ENCODE peak calls at places on chromosomes 12 and 14, in nine cellular contexts. One of them, this sample, is unnamed.

GRCh38 chr14:65352964-65353530 is 59.5 kb upstream of the FUT8 start:
- DNase-seq in naive thymus-derived CD8-positive, alpha-beta T cell: no peak
- DNase-seq in MM.1S: peak; percentile 52
- DNase-seq in left ventricle myocardium superior: no peak
- DNase-seq in spleen: no peak
- DNase-seq in NCI-H1694: no peak
- DNase-seq in GM12878: no peak
- DNase-seq in naive thymus-derived CD4-positive, alpha-beta T cell: no peak
- DNase-seq in AG20443: no peak
- DNase-seq in this sample: no peak

GRCh38 chr14:105914738-105915385 is 388.5 kb downstream of the TMEM121 start:
- DNase-seq in naive thymus-derived CD8-positive, alpha-beta T cell: no peak
- DNase-seq in MM.1S: no peak
- DNase-seq in left ventricle myocardium superior: peak; percentile 18
- DNase-seq in spleen: peak; percentile 65
- DNase-seq in NCI-H1694: peak; percentile 93
- DNase-seq in GM12878: no peak
- DNase-seq in naive thymus-derived CD4-positive, alpha-beta T cell: no peak
- DNase-seq in AG20443: no peak
- DNase-seq in this sample: no peak

GRCh38 chr12:110811972-110812371 is 34.8 kb upstream of the CCDC63 start:
- DNase-seq in naive thymus-derived CD8-positive, alpha-beta T cell: no peak
- DNase-seq in MM.1S: no peak
- DNase-seq in left ventricle myocardium superior: no peak
- DNase-seq in spleen: no peak
- DNase-seq in NCI-H1694: no peak
- DNase-seq in GM12878: no peak
- DNase-seq in naive thymus-derived CD4-positive, alpha-beta T cell: no peak
- DNase-seq in AG20443: no peak
- DNase-seq in this sample: no peak

GRCh38 chr14:69873877-69874780 is 5.1 kb upstream of the SMOC1 start:
- DNase-seq in naive thymus-derived CD8-positive, alpha-beta T cell: no peak
- DNase-seq in MM.1S: no peak
- DNase-seq in left ventricle myocardium superior: no peak
- DNase-seq in spleen: no peak
- DNase-seq in NCI-H1694: no peak
- DNase-seq in GM12878: no peak
- DNase-seq in naive thymus-derived CD4-positive, alpha-beta T cell: no peak
- DNase-seq in AG20443: no peak
- DNase-seq in this sample: no peak

GRCh38 chr12:88893801-88894200 is 313.5 kb upstream of the KITLG start:
- DNase-seq in naive thymus-derived CD8-positive, alpha-beta T cell: no peak
- DNase-seq in MM.1S: no peak
- DNase-seq in left ventricle myocardium superior: no peak
- DNase-seq in spleen: no peak
- DNase-seq in NCI-H1694: no peak
- DNase-seq in GM12878: no peak
- DNase-seq in naive thymus-derived CD4-positive, alpha-beta T cell: no peak
- DNase-seq in AG20443: no peak
- DNase-seq in this sample: no peak

GRCh38 chr12:75672212-75672611 is 160.8 kb upstream of the KRR1 start:
- DNase-seq in naive thymus-derived CD8-positive, alpha-beta T cell: no peak
- DNase-seq in MM.1S: no peak
- DNase-seq in left ventricle myocardium superior: no peak
- DNase-seq in spleen: no peak
- DNase-seq in NCI-H1694: no peak
- DNase-seq in GM12878: no peak
- DNase-seq in naive thymus-derived CD4-positive, alpha-beta T cell: no peak
- DNase-seq in AG20443: no peak
- DNase-seq in this sample: no peak

GRCh38 chr14:31568671-31569070 is 7.5 kb downstream of the NUBPL start:
- DNase-seq in naive thymus-derived CD8-positive, alpha-beta T cell: no peak
- DNase-seq in MM.1S: no peak
- DNase-seq in left ventricle myocardium superior: no peak
- DNase-seq in spleen: no peak
- DNase-seq in NCI-H1694: no peak
- DNase-seq in GM12878: no peak
- DNase-seq in naive thymus-derived CD4-positive, alpha-beta T cell: no peak
- DNase-seq in AG20443: no peak
- DNase-seq in this sample: no peak

GRCh38 chr12:46546634-46547273 is 174.2 kb upstream of the SLC38A2 start:
- DNase-seq in naive thymus-derived CD8-positive, alpha-beta T cell: no peak
- DNase-seq in MM.1S: peak; percentile 78
- DNase-seq in left ventricle myocardium superior: no peak
- DNase-seq in spleen: no peak
- DNase-seq in NCI-H1694: no peak
- DNase-seq in GM12878: peak; percentile 25
- DNase-seq in naive thymus-derived CD4-positive, alpha-beta T cell: no peak
- DNase-seq in AG20443: no peak
- DNase-seq in this sample: no peak

GRCh38 chr12:30268036-30268435 is 427.6 kb downstream of the IPO8 start:
- DNase-seq in naive thymus-derived CD8-positive, alpha-beta T cell: no peak
- DNase-seq in MM.1S: no peak
- DNase-seq in left ventricle myocardium superior: no peak
- DNase-seq in spleen: no peak
- DNase-seq in NCI-H1694: no peak
- DNase-seq in GM12878: no peak
- DNase-seq in naive thymus-derived CD4-positive, alpha-beta T cell: no peak
- DNase-seq in AG20443: no peak
- DNase-seq in this sample: no peak

GRCh38 chr12:55938826-55939501 is 8.0 kb downstream of the DGKA start:
- DNase-seq in naive thymus-derived CD8-positive, alpha-beta T cell: no peak
- DNase-seq in MM.1S: no peak
- DNase-seq in left ventricle myocardium superior: no peak
- DNase-seq in spleen: no peak
- DNase-seq in NCI-H1694: no peak
- DNase-seq in GM12878: no peak
- DNase-seq in naive thymus-derived CD4-positive, alpha-beta T cell: no peak
- DNase-seq in AG20443: no peak
- DNase-seq in this sample: no peak

GRCh38 chr12:129873458-129873857 is 30.4 kb downstream of the TMEM132D start:
- DNase-seq in naive thymus-derived CD8-positive, alpha-beta T cell: no peak
- DNase-seq in MM.1S: no peak
- DNase-seq in left ventricle myocardium superior: no peak
- DNase-seq in spleen: no peak
- DNase-seq in NCI-H1694: no peak
- DNase-seq in GM12878: no peak
- DNase-seq in naive thymus-derived CD4-positive, alpha-beta T cell: no peak
- DNase-seq in AG20443: no peak
- DNase-seq in this sample: no peak

This sample was measured in CD4-positive, CD25-positive, alpha-beta regulatory T cell.